ENCODE peak calls at places on chromosomes 5 and 9, in six cellular contexts. Y, M, U, Z, N and H are unnamed samples.

GRCh38 chr5:102767864-102768263 is 12.8 kb downstream of the PAM start:
- DNase-seq in Y (no peak), M (no peak), U (no peak), Z (no peak), N (no peak), H (no peak)

GRCh38 chr5:62719061-62719730 is 140.6 kb downstream of the LRRC70 start:
- DNase-seq in Y (no peak), M (no peak), U (no peak), Z (no peak), N (no peak), H (peak)

GRCh38 chr9:4435197-4435596 is 55.1 kb upstream of the SLC1A1 start:
- DNase-seq in Y (no peak), M (peak), U (no peak), Z (no peak), N (no peak), H (no peak)

GRCh38 chr9:82363236-82363635 is 374.7 kb downstream of the SPATA31D1 start:
- DNase-seq in Y (no peak), M (no peak), U (peak), Z (no peak), N (peak), H (no peak)

GRCh38 chr9:25513509-25514033 is 164.7 kb downstream of the TUSC1 start:
- DNase-seq in Y (no peak), M (no peak), U (no peak), Z (no peak), N (no peak), H (no peak)

GRCh38 chr5:147466581-147466980 is 43.3 kb downstream of the DPYSL3 start:
- DNase-seq in Y (no peak), M (no peak), U (no peak), Z (no peak), N (no peak), H (no peak)

GRCh38 chr9:74724317-74724716 is 163.4 kb downstream of the TRPM6 start:
- DNase-seq in Y (no peak), M (no peak), U (no peak), Z (no peak), N (no peak), H (no peak)

GRCh38 chr9:653421-653820 is 188.1 kb upstream of the DMRT1 start:
- DNase-seq in Y (no peak), M (no peak), U (no peak), Z (no peak), N (no peak), H (no peak)

GRCh38 chr5:181186022-181186421 is 19.0 kb downstream of the TRIM7 start:
- DNase-seq in Y (no peak), M (no peak), U (no peak), Z (no peak), N (no peak), H (no peak)

GRCh38 chr5:171957591-171958251 is 48.7 kb downstream of the FBXW11 start:
- DNase-seq in Y (no peak), M (no peak), U (no peak), Z (no peak), N (no peak), H (no peak)

GRCh38 chr9:87503970-87504369 is 6.3 kb downstream of the DAPK1 start:
- DNase-seq in Y (no peak), M (no peak), U (no peak), Z (no peak), N (no peak), H (no peak)

GRCh38 chr9:37953775-37954437 is 50.0 kb upstream of the SLC25A51 start:
- DNase-seq in Y (no peak), M (peak), U (no peak), Z (no peak), N (no peak), H (peak)

GRCh38 chr9:131769361-131769760 is 29.5 kb upstream of the RAPGEF1 start:
- DNase-seq in Y (no peak), M (no peak), U (no peak), Z (no peak), N (no peak), H (no peak)

GRCh38 chr5:96033116-96033515 is 71.5 kb upstream of the ELL2 start:
- DNase-seq in Y (no peak), M (no peak), U (no peak), Z (no peak), N (no peak), H (no peak)

GRCh38 chr5:135484563-135485157 is 32.5 kb upstream of the TIFAB start:
- DNase-seq in Y (no peak), M (no peak), U (peak), Z (no peak), N (no peak), H (no peak)

GRCh38 chr9:8329561-8330283 is 530.1 kb upstream of the DMAC1 start:
- DNase-seq in Y (no peak), M (no peak), U (no peak), Z (no peak), N (no peak), H (no peak)

GRCh38 chr5:7043797-7044196 is 330.6 kb downstream of the TENT4A start:
- DNase-seq in Y (no peak), M (no peak), U (no peak), Z (no peak), N (no peak), H (no peak)

GRCh38 chr5:170522211-170523128 is 18.6 kb downstream of the KCNIP1 start:
- DNase-seq in Y (peak), M (peak), U (peak), Z (no peak), N (no peak), H (peak)

GRCh38 chr9:5543875-5544702 is 33.8 kb downstream of the PDCD1LG2 start:
- DNase-seq in Y (no peak), M (no peak), U (no peak), Z (no peak), N (no peak), H (no peak)

GRCh38 chr9:116843863-116844620 is 156.9 kb downstream of the TRIM32 start:
- DNase-seq in Y (no peak), M (no peak), U (no peak), Z (no peak), N (no peak), H (no peak)

GRCh38 chr5:102221949-102222348 is 74.1 kb downstream of the SLCO4C1 start:
- DNase-seq in Y (no peak), M (no peak), U (no peak), Z (no peak), N (no peak), H (no peak)

GRCh38 chr5:119515192-119515591 is 62.9 kb downstream of the HSD17B4 start:
- DNase-seq in Y (no peak), M (no peak), U (no peak), Z (no peak), N (no peak), H (no peak)

GRCh38 chr9:96854877-96855273 is 561 bp upstream of the ZNF782 start:
- DNase-seq in Y (no peak), M (no peak), U (no peak), Z (no peak), N (no peak), H (no peak)

GRCh38 chr5:76787237-76787636 is 31.6 kb upstream of the F2RL1 start:
- DNase-seq in Y (peak), M (no peak), U (peak), Z (no peak), N (no peak), H (peak)

GRCh38 chr9:25703826-25704357 is 25.6 kb upstream of the TUSC1 start:
- DNase-seq in Y (no peak), M (no peak), U (no peak), Z (no peak), N (no peak), H (no peak)

GRCh38 chr5:146564036-146564762 is 48.2 kb upstream of the GPR151 start:
- DNase-seq in Y (no peak), M (no peak), U (no peak), Z (no peak), N (no peak), H (no peak)

GRCh38 chr9:138077898-138078540 is 200.4 kb downstream of the CACNA1B start:
- DNase-seq in Y (no peak), M (no peak), U (no peak), Z (no peak), N (no peak), H (no peak)

GRCh38 chr5:14870347-14871083 is 1.1 kb downstream of the ANKH start:
- DNase-seq in Y (no peak), M (no peak), U (peak), Z (peak), N (no peak), H (no peak)

GRCh38 chr9:6910032-6910431 is 152.3 kb downstream of the KDM4C start:
- DNase-seq in Y (no peak), M (no peak), U (peak), Z (no peak), N (no peak), H (peak)

GRCh38 chr5:31273161-31273560 is 79.7 kb downstream of the CDH6 start:
- DNase-seq in Y (no peak), M (no peak), U (no peak), Z (no peak), N (no peak), H (no peak)